ENCODE peak calls at places on chromosomes 1 and 21, in four cellular contexts. R is NCI-H1048; B is activated CD8-positive, alpha-beta memory T cell treated with anti-CD3 and anti-CD28 coated beads, Interleukin-2, amount 50 U/mL, for 4 hours; C is GM13977. Q is an unnamed sample.

GRCh38 chr1:93904228-93904627 is 5.0 kb downstream of the GCLM start:
- DNase-seq in R (no peak), B (no peak), C (no peak), Q (no peak)

GRCh38 chr1:25765152-25765909 is 34.7 kb upstream of the SELENON start:
- DNase-seq in R (no peak), B (no peak), C (no peak), Q (no peak)

GRCh38 chr1:113808450-113809195 is 3.7 kb downstream of the RSBN1 start:
- DNase-seq in R (no peak), B (no peak), C (no peak), Q (no peak)

GRCh38 chr1:180231506-180232420 is 1.7 kb downstream of the LHX4 start:
- DNase-seq in R (no peak), B (no peak), C (peak; percentile 70), Q (peak; percentile 52)

GRCh38 chr1:56413671-56414199 is 165.6 kb downstream of the PLPP3 start:
- DNase-seq in R (no peak), B (no peak), C (no peak), Q (no peak)

GRCh38 chr21:35737899-35738341 is 322.4 kb downstream of the SETD4 start:
- DNase-seq in R (no peak), B (no peak), C (no peak), Q (no peak)

GRCh38 chr1:109208431-109208830 is 5.3 kb upstream of the SARS1 start:
- DNase-seq in R (no peak), B (no peak), C (no peak), Q (no peak)

GRCh38 chr1:110253213-110253612 is 43.1 kb downstream of the KCNC4 start:
- DNase-seq in R (no peak), B (no peak), C (no peak), Q (no peak)

GRCh38 chr1:206706298-206706791 is 21.6 kb downstream of the MAPKAPK2 start:
- DNase-seq in R (no peak), B (peak; percentile 50), C (no peak), Q (no peak)

GRCh38 chr1:26281971-26282693 is 2.2 kb downstream of the SH3BGRL3 start:
- DNase-seq in R (no peak), B (no peak), C (no peak), Q (no peak)

GRCh38 chr1:3564921-3565831 is 46.1 kb downstream of the MEGF6 start:
- DNase-seq in R (no peak), B (peak; percentile 53), C (peak; percentile 81), Q (peak; percentile 38)

GRCh38 chr1:33086384-33086850 is 5.5 kb downstream of the AZIN2 start:
- DNase-seq in R (no peak), B (peak; percentile 34), C (peak; percentile 55), Q (peak; percentile 48)

GRCh38 chr1:239719642-239720258 is 333.4 kb downstream of the CHRM3 start:
- DNase-seq in R (no peak), B (peak; percentile 33), C (no peak), Q (no peak)

GRCh38 chr1:28213315-28213714 is 19.5 kb downstream of the DNAJC8 start:
- DNase-seq in R (no peak), B (no peak), C (no peak), Q (no peak)

GRCh38 chr1:24391882-24392603 is 21.5 kb downstream of the STPG1 start:
- DNase-seq in R (no peak), B (peak; percentile 64), C (peak; percentile 75), Q (peak; percentile 68)

GRCh38 chr1:47194314-47194713 is 4.5 kb upstream of the PDZK1IP1 start:
- DNase-seq in R (no peak), B (no peak), C (no peak), Q (no peak)

GRCh38 chr1:182786223-182787001 is 3.2 kb upstream of the NPL start:
- DNase-seq in R (peak; percentile 22), B (peak; percentile 33), C (peak; percentile 49), Q (no peak)

GRCh38 chr1:58971629-58972140 is 187.8 kb upstream of the JUN start:
- DNase-seq in R (no peak), B (no peak), C (no peak), Q (no peak)

GRCh38 chr1:223234164-223234501 is 91.1 kb upstream of the TLR5 start:
- DNase-seq in R (no peak), B (no peak), C (no peak), Q (no peak)

GRCh38 chr1:41380979-41381690 is 19.9 kb downstream of the FOXO6 start:
- DNase-seq in R (peak; percentile 51), B (no peak), C (no peak), Q (no peak)

GRCh38 chr1:28244549-28245251 is 8.8 kb downstream of the ATP5IF1 start:
- DNase-seq in R (no peak), B (no peak), C (peak; percentile 57), Q (peak; percentile 73)

GRCh38 chr21:14554948-14555347 is 8.8 kb upstream of the SAMSN1 start:
- DNase-seq in R (no peak), B (no peak), C (no peak), Q (no peak)

GRCh38 chr1:236536540-236536939 is 12.8 kb downstream of the LGALS8 start:
- DNase-seq in R (no peak), B (no peak), C (no peak), Q (no peak)

GRCh38 chr1:53681647-53682368 is 57.2 kb downstream of the GLIS1 start:
- DNase-seq in R (no peak), B (peak; percentile 32), C (peak; percentile 70), Q (no peak)

GRCh38 chr1:221097479-221098281 is 218.4 kb downstream of the HLX start:
- DNase-seq in R (no peak), B (no peak), C (no peak), Q (no peak)

GRCh38 chr1:204578867-204579664 is 62.9 kb downstream of the MDM4 start:
- DNase-seq in R (no peak), B (no peak), C (peak; percentile 71), Q (peak; percentile 70)

GRCh38 chr1:247487057-247487456 is 29.2 kb upstream of the OR2B11 start:
- DNase-seq in R (no peak), B (peak; percentile 28), C (peak; percentile 64), Q (no peak)

GRCh38 chr1:35768350-35769187 is 1.2 kb downstream of the CLSPN start:
- DNase-seq in R (no peak), B (no peak), C (no peak), Q (no peak)

GRCh38 chr1:87204441-87204840 is 124.2 kb upstream of the LMO4 start:
- DNase-seq in R (no peak), B (no peak), C (no peak), Q (no peak)

GRCh38 chr1:168643152-168643551 is 66.7 kb downstream of the XCL1 start:
- DNase-seq in R (no peak), B (no peak), C (no peak), Q (no peak)

GRCh38 chr1:204615881-204616280 is 69.7 kb downstream of the LRRN2 start:
- DNase-seq in R (no peak), B (no peak), C (no peak), Q (no peak)

GRCh38 chr1:7572654-7573152 is 198.4 kb upstream of the VAMP3 start:
- DNase-seq in R (no peak), B (no peak), C (no peak), Q (no peak)

GRCh38 chr1:67429011-67429527 is 1.1 kb downstream of the SERBP1 start:
- DNase-seq in R (peak; percentile 2), B (peak; percentile 61), C (peak; percentile 22), Q (no peak)

GRCh38 chr21:46150491-46151121 is 4.8 kb downstream of the FTCD start:
- DNase-seq in R (no peak), B (peak; percentile 12), C (no peak), Q (peak; percentile 3)

GRCh38 chr1:41514381-41514780 is 29.9 kb upstream of the EDN2 start:
- DNase-seq in R (no peak), B (no peak), C (no peak), Q (no peak)

Q was measured in GM06990.